ENCODE peak calls at places on chromosome 10, in nine cellular contexts. F is H9, M is osteocyte, S is fibroblast of mammary gland, E is nephron progenitor cell, A is fibroblast of villous mesenchyme, B is endothelial cell, Y is LNCaP clone FGC, I is suprapubic skin. D is an unnamed sample.
A peak's percentile ranks its signal among the peaks of the same experiment; 100 is the strongest.

GRCh38 chr10:7291487-7292113 is 119.2 kb downstream of the SFMBT2 start:
- DNase-seq in S (no peak), B (no peak), I (no peak), A (no peak), Y (no peak), M (no peak), F (no peak), E (no peak), D (no peak)

GRCh38 chr10:22988581-22989360 is 60.9 kb downstream of the ARMC3 start:
- DNase-seq in B (peak; percentile 63), S (peak; percentile 67), Y (peak; percentile 30), E (peak; percentile 69), A (peak; percentile 63), F (no peak), I (peak; percentile 69), M (no peak), D (no peak)

GRCh38 chr10:5600908-5601307 is 65.5 kb downstream of the ASB13 start:
- DNase-seq in Y (no peak), F (no peak), B (no peak), I (no peak), E (no peak), A (peak; percentile 59), S (no peak), M (no peak), D (no peak)

GRCh38 chr10:114281006-114281405 is 42.0 kb downstream of the VWA2 start:
- DNase-seq in I (peak; percentile 51), B (no peak), A (no peak), M (no peak), Y (no peak), S (no peak), F (no peak), E (no peak), D (no peak)

GRCh38 chr10:19620867-19621266 is 195.4 kb upstream of the PLXDC2 start:
- DNase-seq in F (no peak), B (no peak), A (no peak), Y (no peak), M (no peak), I (no peak), S (peak; percentile 24), E (no peak), D (no peak)

GRCh38 chr10:29807407-29807806 is 172.6 kb upstream of the SVIL start:
- DNase-seq in E (no peak), I (no peak), S (peak; percentile 88), M (no peak), B (no peak), A (peak; percentile 62), Y (no peak), F (no peak), D (no peak)

GRCh38 chr10:73576178-73576889 is 14.8 kb downstream of the USP54 start:
- DNase-seq in Y (peak; percentile 96), B (no peak), F (no peak), M (no peak), A (peak; percentile 88), S (peak; percentile 94), E (no peak), I (no peak), D (no peak)

GRCh38 chr10:100894033-100894432 is 18.7 kb upstream of the SLF2 start:
- DNase-seq in E (no peak), Y (no peak), B (no peak), M (no peak), A (no peak), I (no peak), F (no peak), S (no peak), D (no peak)

GRCh38 chr10:46522295-46523118 is 34.0 kb downstream of the GPRIN2 start:
- DNase-seq in F (no peak), M (no peak), I (peak; percentile 37), Y (no peak), B (no peak), A (no peak), S (no peak), E (peak; percentile 0), D (no peak)

GRCh38 chr10:114647545-114648138 is 10.4 kb downstream of the ABLIM1 start:
- DNase-seq in E (no peak), B (no peak), I (no peak), A (peak; percentile 50), Y (no peak), S (peak; percentile 16), M (no peak), F (no peak), D (no peak)

GRCh38 chr10:3530346-3531096 is 254.5 kb downstream of the KLF6 start:
- DNase-seq in Y (no peak), E (no peak), F (no peak), S (peak; percentile 79), I (no peak), B (no peak), M (no peak), A (no peak), D (no peak)

GRCh38 chr10:99630439-99630838 is 10.2 kb upstream of the SLC25A28 start:
- DNase-seq in B (peak; percentile 33), A (peak; percentile 70), F (no peak), E (no peak), S (peak; percentile 65), Y (peak; percentile 7), M (no peak), I (no peak), D (no peak)

GRCh38 chr10:77305650-77306632 is 331.7 kb downstream of the KCNMA1 start:
- DNase-seq in S (peak; percentile 7), E (no peak), B (no peak), Y (peak; percentile 96), A (no peak), F (no peak), I (no peak), M (no peak), D (no peak)

GRCh38 chr10:74282853-74283205 is 131.8 kb downstream of the ADK start:
- DNase-seq in S (peak; percentile 75), E (no peak), I (no peak), A (peak; percentile 54), B (no peak), M (no peak), F (no peak), Y (no peak), D (no peak)

GRCh38 chr10:103007017-103007416 is 88.9 kb downstream of the CNNM2 start:
- DNase-seq in B (no peak), S (no peak), E (no peak), Y (no peak), M (no peak), I (no peak), A (no peak), F (no peak), D (no peak)

GRCh38 chr10:70162892-70163201 is 7.5 kb downstream of the SAR1A start:
- DNase-seq in Y (no peak), I (no peak), S (no peak), E (no peak), A (peak; percentile 51), F (no peak), B (no peak), M (no peak), D (no peak)

GRCh38 chr10:69160809-69161225 is 19.2 kb upstream of the SUPV3L1 start:
- DNase-seq in M (no peak), F (no peak), S (no peak), E (no peak), B (no peak), I (no peak), A (peak; percentile 62), Y (no peak), D (no peak)

GRCh38 chr10:9294865-9295264 is 1240.4 kb downstream of the GATA3 start:
- DNase-seq in I (no peak), A (no peak), S (no peak), B (no peak), Y (no peak), E (no peak), F (no peak), M (no peak), D (no peak)

GRCh38 chr10:132452651-132453469 is 55.9 kb downstream of the PWWP2B start:
- DNase-seq in Y (no peak), S (peak; percentile 34), I (peak; percentile 90), M (peak; percentile 93), E (peak; percentile 93), F (peak; percentile 75), A (peak; percentile 74), B (peak; percentile 90), D (peak; percentile 94)

GRCh38 chr10:132452216-132452650 is 55.2 kb downstream of the PWWP2B start:
- DNase-seq in Y (no peak), F (no peak), A (no peak), E (peak; percentile 25), B (no peak), M (no peak), I (peak; percentile 64), S (no peak), D (no peak)

GRCh38 chr10:132451506-132452215 is 54.7 kb downstream of the PWWP2B start:
- DNase-seq in M (no peak), I (peak; percentile 68), E (peak; percentile 19), F (no peak), B (no peak), A (no peak), S (no peak), Y (no peak), D (no peak)

GRCh38 chr10:132454296-132455198 is 57.5 kb downstream of the PWWP2B start:
- DNase-seq in B (no peak), M (no peak), A (no peak), S (no peak), Y (no peak), I (no peak), E (no peak), F (no peak), D (no peak)

DNA sequence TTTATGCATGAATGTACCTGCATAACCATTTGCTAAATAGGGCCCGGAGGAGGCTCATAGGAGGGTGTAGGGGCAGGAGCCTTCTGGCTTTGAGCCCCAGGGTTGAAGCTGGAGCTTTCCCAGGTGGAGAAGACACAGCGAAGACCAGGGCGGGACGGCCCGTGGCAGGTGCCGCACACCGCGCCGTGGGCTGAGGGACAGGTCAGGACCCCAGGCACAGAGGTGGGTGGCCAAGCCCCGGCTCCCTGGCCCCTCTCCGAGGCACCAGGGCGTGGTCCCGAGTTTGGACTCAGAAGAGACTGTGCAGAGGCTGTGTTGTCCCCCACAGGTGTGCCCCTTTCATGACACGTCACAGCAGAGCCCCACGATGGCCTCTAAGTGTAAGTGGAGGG is 56.5 kb downstream of the PWWP2B start:
- DNase-seq in Y (no peak), M (no peak), B (no peak), A (no peak), I (no peak), F (no peak), E (no peak), S (no peak), D (no peak)
- TF ChIP-seq CTCF in Y (no peak), M (no peak), B (peak; percentile 33), A (no peak), I (no peak), F (no peak), E (no peak), S (no peak), D (peak; percentile 16)

GRCh38 chr10:14758994-14759664 is 15.6 kb downstream of the FAM107B start:
- DNase-seq in M (no peak), Y (no peak), E (no peak), I (no peak), B (no peak), F (no peak), S (no peak), A (no peak), D (no peak)
- TF ChIP-seq CTCF in M (peak; percentile 32), Y (peak; percentile 54), E (no peak), I (no peak), B (no peak), F (peak; percentile 35), S (no peak), A (no peak), D (no peak)

GRCh38 chr10:71473671-71474599 is 77.2 kb downstream of the CDH23 start:
- DNase-seq in A (no peak), E (no peak), I (no peak), F (no peak), Y (no peak), B (no peak), M (no peak), S (no peak), D (no peak)
- TF ChIP-seq CTCF in A (no peak), E (no peak), I (no peak), F (peak; percentile 52), Y (no peak), B (no peak), M (no peak), S (no peak), D (no peak)

GRCh38 chr10:49518982-49519578 is 19.8 kb downstream of the ERCC6 start:
- DNase-seq in E (peak; percentile 40), Y (no peak), S (peak; percentile 61), M (no peak), I (no peak), F (peak; percentile 38), B (peak; percentile 58), A (peak; percentile 55), D (no peak)
- TF ChIP-seq CTCF in E (peak; percentile 67), Y (peak; percentile 75), S (peak; percentile 69), M (peak; percentile 72), I (peak; percentile 28), F (peak; percentile 75), B (peak; percentile 80), A (peak; percentile 72), D (peak; percentile 83)

D was measured in type B pancreatic cell.